ENCODE peak calls at places on chromosomes 16 and 17, in ten cellular contexts. J is AG10803, P is AG04450, M is sigmoid colon, N is fibroblast of pulmonary artery, Y is bronchial epithelial cell, T is fibroblast of lung, A is colonic mucosa, R is lower lobe of right lung, U is BE2C. O is an unnamed sample.

GRCh38 chr16:87161822-87162676 is 155.1 kb downstream of the C16orf95 start:
- DNase-seq in J (no peak), N (no peak), U (no peak), P (no peak), A (no peak), M (no peak), Y (no peak), T (no peak), R (no peak), O (no peak)

GRCh38 chr17:6365187-6365943 is 69.6 kb downstream of the AIPL1 start:
- DNase-seq in A (peak), U (no peak), Y (peak), P (peak), R (no peak), T (peak), N (peak), M (no peak), J (peak), O (peak)

GRCh38 chr17:60939318-60939717 is 261.7 kb downstream of the BCAS3 start:
- DNase-seq in J (no peak), U (no peak), Y (no peak), R (no peak), M (no peak), A (no peak), P (no peak), T (no peak), N (no peak), O (no peak)

GRCh38 chr17:39638317-39638716 is 1.4 kb downstream of the STARD3 start:
- DNase-seq in U (no peak), R (no peak), N (no peak), M (no peak), P (no peak), Y (no peak), T (no peak), A (no peak), J (no peak), O (no peak)

GRCh38 chr16:77211880-77212735 is 12.9 kb downstream of the SYCE1L start:
- DNase-seq in Y (no peak), N (peak), U (peak), A (peak), J (no peak), T (peak), M (no peak), P (no peak), R (peak), O (peak)

GRCh38 chr17:61400058-61400785 is 579 bp downstream of the TBX2 start:
- DNase-seq in T (peak), Y (no peak), N (peak), A (no peak), M (peak), J (no peak), U (peak), R (peak), P (no peak), O (peak)

GRCh38 chr17:75517277-75517865 is 1.0 kb downstream of the TSEN54 start:
- DNase-seq in Y (no peak), R (peak), J (no peak), M (no peak), A (peak), N (no peak), U (no peak), P (no peak), T (no peak), O (no peak)

GRCh38 chr16:3465911-3466584 is 22.6 kb downstream of the NAA60 start:
- DNase-seq in J (no peak), R (no peak), U (no peak), Y (no peak), N (no peak), T (no peak), M (no peak), P (no peak), A (no peak), O (no peak)

GRCh38 chr17:65690626-65691310 is 129.3 kb upstream of the AXIN2 start:
- DNase-seq in N (no peak), T (no peak), Y (no peak), J (no peak), A (no peak), P (no peak), U (no peak), M (no peak), R (no peak), O (no peak)

GRCh38 chr17:48795444-48796162 is 21.4 kb downstream of the TTLL6 start:
- DNase-seq in R (no peak), Y (no peak), N (peak), U (no peak), P (peak), M (no peak), A (peak), J (peak), T (peak), O (peak)

GRCh38 chr17:64442550-64442971 is 6.4 kb upstream of the MILR1 start:
- DNase-seq in A (no peak), M (no peak), T (no peak), N (no peak), U (no peak), P (no peak), J (no peak), R (peak), Y (no peak), O (no peak)

GRCh38 chr16:55913717-55914116 is 38.5 kb upstream of the CES5A start:
- DNase-seq in P (no peak), R (no peak), M (no peak), A (no peak), J (no peak), Y (peak), N (no peak), U (no peak), T (no peak), O (no peak)

GRCh38 chr17:63826468-63827001 is 696 bp upstream of the PSMC5 start:
- DNase-seq in M (no peak), Y (no peak), P (no peak), T (peak), U (no peak), N (no peak), R (no peak), A (no peak), J (peak), O (no peak)

GRCh38 chr17:14864127-14864526 is 401.0 kb downstream of the PMP22 start:
- DNase-seq in A (no peak), N (no peak), U (no peak), M (no peak), J (no peak), P (no peak), Y (no peak), R (no peak), T (no peak), O (no peak)

GRCh38 chr16:68382296-68382718 is 66.0 kb downstream of the SMPD3 start:
- DNase-seq in A (peak), U (no peak), J (no peak), R (peak), P (no peak), Y (no peak), N (no peak), M (no peak), T (no peak), O (no peak)

GRCh38 chr17:73569758-73570319 is 74.4 kb downstream of the SDK2 start:
- DNase-seq in Y (no peak), T (no peak), M (no peak), R (no peak), J (no peak), N (no peak), U (no peak), P (no peak), A (no peak), O (no peak)

GRCh38 chr16:52618753-52619497 is 72.0 kb upstream of the TOX3 start:
- DNase-seq in A (no peak), P (no peak), T (no peak), R (no peak), N (no peak), U (no peak), Y (peak), J (no peak), M (no peak), O (no peak)

GRCh38 chr17:58615768-58616659 is 75.8 kb downstream of the TEX14 start:
- DNase-seq in M (no peak), A (no peak), T (no peak), P (no peak), J (no peak), Y (no peak), N (no peak), R (no peak), U (no peak), O (no peak)

GRCh38 chr17:56918916-56919315 is 5.1 kb upstream of the TRIM25 start:
- DNase-seq in A (no peak), U (no peak), R (no peak), J (peak), T (no peak), M (no peak), Y (peak), N (peak), P (no peak), O (peak)

GRCh38 chr16:17331071-17331521 is 139.7 kb downstream of the XYLT1 start:
- DNase-seq in T (no peak), J (peak), N (no peak), R (no peak), U (no peak), P (no peak), A (no peak), Y (no peak), M (peak), O (no peak)

GRCh38 chr17:63433746-63434591 is 12.1 kb downstream of the CYB561 start:
- DNase-seq in J (peak), A (peak), N (peak), Y (peak), M (peak), R (no peak), T (peak), U (peak), P (peak), O (peak)

GRCh38 chr17:47615766-47616424 is 33.8 kb upstream of the KPNB1 start:
- DNase-seq in R (no peak), N (peak), M (no peak), U (no peak), Y (peak), A (no peak), J (peak), P (no peak), T (peak), O (peak)

GRCh38 chr16:65249768-65250167 is 127.9 kb upstream of the CDH11 start:
- DNase-seq in U (peak), A (peak), M (peak), N (peak), P (no peak), Y (no peak), J (peak), R (peak), T (peak), O (peak)

GRCh38 chr16:23408242-23409201 is 44.5 kb downstream of the COG7 start:
- DNase-seq in N (peak), J (peak), Y (peak), M (peak), T (peak), P (no peak), R (no peak), A (peak), U (peak), O (peak)

GRCh38 chr17:64125937-64126336 is 4.0 kb downstream of the ERN1 start:
- DNase-seq in R (no peak), Y (no peak), T (peak), N (no peak), P (no peak), M (no peak), J (no peak), A (no peak), U (no peak), O (no peak)

GRCh38 chr17:70190959-70191805 is 21.9 kb downstream of the KCNJ2 start:
- DNase-seq in J (no peak), T (peak), M (no peak), N (no peak), A (no peak), R (no peak), P (no peak), U (no peak), Y (peak), O (no peak)
- TF ChIP-seq CTCF in J (no peak), T (no peak), M (no peak), N (no peak), A (no peak), R (no peak), P (no peak), U (no peak), Y (no peak), O (no peak)

GRCh38 chr17:77887110-77887463 is 71.4 kb upstream of the TNRC6C start:
- DNase-seq in U (no peak), M (peak), J (no peak), R (no peak), A (no peak), N (no peak), Y (no peak), T (no peak), P (no peak), O (no peak)
- H3K4me3 ChIP-seq in U (peak), M (peak), J (peak), R (peak), A (no peak), N (peak), Y (no peak), T (peak), P (peak), O (no peak)

GRCh38 chr16:70251651-70252354 is at the start of gene EXOSC6:
- DNase-seq in T (peak), R (peak), U (peak), A (peak), Y (peak), P (peak), N (peak), M (peak), J (peak), O (peak)

GRCh38 chr16:70253291-70254094 is 1.8 kb upstream of the EXOSC6 start:
- DNase-seq in U (peak), Y (peak), T (peak), M (no peak), N (peak), A (peak), P (no peak), R (no peak), J (peak), O (peak)

GRCh38 chr16:70254095-70254964 is 2.6 kb upstream of the EXOSC6 start:
- DNase-seq in A (no peak), M (no peak), Y (no peak), U (no peak), P (no peak), J (no peak), N (no peak), R (no peak), T (no peak), O (no peak)

GRCh38 chr16:70250748-70251650 is 741 bp downstream of the EXOSC6 start:
- DNase-seq in M (no peak), R (peak), P (no peak), N (peak), Y (peak), U (peak), J (peak), T (peak), A (peak), O (peak)

DNA sequence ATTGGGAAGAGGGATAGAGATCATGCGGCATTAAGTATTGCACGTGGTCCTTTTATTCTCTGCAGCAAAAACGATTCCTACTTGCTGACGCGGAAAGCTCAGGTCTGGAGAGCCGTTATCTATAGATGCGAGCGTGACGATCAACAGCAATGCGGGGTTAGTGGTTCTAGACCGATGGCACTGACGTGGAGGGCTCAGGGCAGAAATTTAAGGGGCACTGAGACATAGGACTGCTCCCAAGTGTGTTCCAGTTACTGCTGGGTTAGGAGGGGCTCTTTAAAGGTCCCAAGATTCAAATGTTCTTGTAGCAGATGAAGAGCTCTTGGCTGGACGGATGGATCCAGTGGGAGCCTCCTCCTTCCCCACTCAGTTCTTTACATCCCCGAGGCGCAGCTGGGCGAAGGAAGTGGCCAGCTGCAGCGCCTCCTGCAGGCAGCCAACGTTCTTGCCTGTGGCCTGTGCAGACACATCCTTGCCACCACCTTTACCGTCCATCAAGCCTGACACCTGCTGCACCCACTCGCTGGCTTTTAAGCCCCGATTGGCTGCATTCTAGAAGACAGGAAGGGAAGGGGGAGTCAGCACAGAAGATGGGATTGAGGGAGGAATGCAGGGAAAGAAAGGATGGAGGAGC is 732 bp upstream of the EXOSC6 start:
- DNase-seq in P (no peak), A (no peak), T (no peak), U (peak), N (peak), J (peak), R (no peak), M (no peak), Y (no peak), O (peak)
- TF ChIP-seq CTCF in P (peak), A (no peak), T (peak), U (peak), N (peak), J (peak), R (peak), M (no peak), Y (peak), O (peak)

GRCh38 chr16:31386157-31386984 is 6.8 kb upstream of the ITGAD start:
- DNase-seq in P (no peak), Y (peak), U (no peak), T (peak), A (no peak), J (peak), R (no peak), M (no peak), N (peak), O (peak)

GRCh38 chr16:31385680-31386079 is 7.5 kb upstream of the ITGAD start:
- DNase-seq in U (no peak), N (no peak), T (no peak), P (no peak), J (no peak), Y (peak), A (no peak), M (no peak), R (no peak), O (no peak)

GRCh38 chr16:31388535-31388934 is 4.6 kb upstream of the ITGAD start:
- DNase-seq in R (no peak), T (no peak), Y (no peak), J (no peak), A (no peak), P (no peak), U (no peak), N (no peak), M (no peak), O (no peak)

GRCh38 chr16:31393056-31393455 is at the start of gene ITGAD:
- DNase-seq in Y (no peak), A (no peak), R (no peak), J (no peak), M (no peak), T (no peak), P (no peak), N (no peak), U (no peak), O (no peak)

GRCh38 chr16:31390504-31391043 is 2.6 kb upstream of the ITGAD start:
- DNase-seq in N (no peak), P (no peak), R (no peak), M (no peak), J (no peak), U (no peak), A (no peak), T (no peak), Y (no peak), O (no peak)
- H3K4me3 ChIP-seq in N (no peak), P (no peak), R (no peak), M (no peak), J (no peak), U (no peak), A (no peak), T (no peak), Y (no peak), O (no peak)

GRCh38 chr17:45148183-45149036 is at the start of gene HEXIM1:
- DNase-seq in J (peak), M (peak), A (peak), P (peak), T (peak), Y (peak), R (peak), U (peak), N (peak), O (peak)
- TF ChIP-seq CTCF in J (no peak), M (no peak), A (no peak), P (no peak), T (no peak), Y (no peak), R (no peak), U (no peak), N (no peak), O (no peak)

DNA sequence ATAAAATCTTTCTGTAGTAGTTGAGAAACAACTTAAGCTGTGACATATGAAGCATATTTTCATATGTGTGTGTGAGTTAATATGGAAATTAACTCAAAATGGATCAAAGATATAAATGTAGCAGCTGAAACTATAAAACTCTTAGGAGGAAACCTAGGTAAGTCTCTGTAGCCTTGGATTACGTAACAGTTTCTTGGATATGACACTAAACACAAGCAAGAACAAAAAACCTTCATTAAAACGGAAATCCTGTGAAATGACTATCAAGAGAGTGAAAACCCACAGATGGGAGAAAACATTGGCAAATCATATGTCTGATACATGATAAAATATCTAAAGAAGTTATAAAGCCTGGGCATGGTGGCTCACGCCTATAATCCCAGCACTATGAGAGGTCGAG is 104.4 kb downstream of the VPS53 start:
- DNase-seq in J (no peak), T (no peak), A (no peak), Y (no peak), U (no peak), M (no peak), P (no peak), N (no peak), R (no peak), O (peak)
- H3K4me3 ChIP-seq in J (no peak), T (no peak), A (no peak), Y (no peak), U (no peak), M (no peak), P (no peak), N (no peak), R (no peak), O (no peak)

GRCh38 chr17:43363181-43363925 is 35.4 kb upstream of the ARL4D start:
- DNase-seq in N (no peak), P (no peak), T (no peak), Y (no peak), R (no peak), U (no peak), M (no peak), J (no peak), A (no peak), O (no peak)

GRCh38 chr17:43366809-43367587 is 31.8 kb upstream of the ARL4D start:
- DNase-seq in U (no peak), T (peak), P (no peak), R (no peak), Y (no peak), N (no peak), A (no peak), J (peak), M (no peak), O (peak)

GRCh38 chr17:43367588-43368242 is 31.1 kb upstream of the ARL4D start:
- DNase-seq in M (no peak), U (peak), R (no peak), Y (peak), P (peak), J (peak), N (peak), A (no peak), T (peak), O (peak)

GRCh38 chr17:43363926-43364285 is 34.9 kb upstream of the ARL4D start:
- DNase-seq in T (no peak), Y (no peak), N (no peak), R (no peak), A (no peak), J (no peak), P (no peak), U (no peak), M (no peak), O (no peak)

DNA sequence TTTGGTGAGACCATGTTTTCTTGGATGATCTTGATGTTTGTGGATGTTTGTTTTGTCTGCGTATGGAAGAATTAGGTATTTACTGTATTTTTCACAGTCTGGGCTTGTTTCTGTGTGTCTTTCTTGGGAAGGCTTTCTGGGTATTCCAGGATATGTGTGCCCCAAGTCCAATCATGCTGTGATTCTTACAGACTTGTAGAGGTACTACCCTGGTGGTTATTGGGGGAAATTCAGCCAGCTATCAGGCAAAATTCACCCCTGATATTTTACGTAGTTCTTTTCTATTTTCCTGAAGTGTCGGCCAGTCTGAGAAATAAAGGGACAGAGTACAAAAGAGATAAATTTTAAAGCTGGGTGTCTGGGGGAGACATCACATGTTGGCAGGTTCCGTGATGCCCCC is 33.4 kb upstream of the ARL4D start:
- DNase-seq in J (no peak), M (no peak), A (no peak), T (no peak), Y (no peak), P (no peak), R (no peak), U (no peak), N (no peak), O (no peak)
- TF ChIP-seq CTCF in J (peak), M (no peak), A (no peak), T (no peak), Y (peak), P (peak), R (no peak), U (peak), N (peak), O (peak)

GRCh38 chr17:79992657-79993389 is 42.8 kb downstream of the TBC1D16 start:
- DNase-seq in M (no peak), A (no peak), J (no peak), R (no peak), T (no peak), U (no peak), N (no peak), Y (no peak), P (no peak), O (no peak)
- H3K4me3 ChIP-seq in M (peak), A (peak), J (no peak), R (no peak), T (peak), U (peak), N (no peak), Y (peak), P (peak), O (peak)

O was measured in fibroblast of villous mesenchyme.